ENCODE peak calls at places on chromosomes 16 and 17, in four cellular contexts. V is transverse colon; E is stimulated activated CD4-positive, alpha-beta T cell treated with anti-CD3 and anti-CD28 coated beads, Interleukin-1b, Interleukin-23, amount 100 ng/mL, for 24 hours; T is iPS-NIHi11. P is an unnamed sample.

GRCh38 chr16:13961099-13961811 is 41.3 kb downstream of the ERCC4 start:
- DNase-seq in E (no peak), T (no peak), V (no peak), P (no peak)

GRCh38 chr16:26111900-26112299 is 420.1 kb downstream of the HS3ST4 start:
- DNase-seq in T (no peak), E (no peak), V (no peak), P (peak)

GRCh38 chr17:14361945-14362508 is 61.1 kb downstream of the HS3ST3B1 start:
- DNase-seq in E (no peak), T (no peak), V (no peak), P (no peak)

GRCh38 chr16:23478566-23478965 is 25.6 kb upstream of the COG7 start:
- DNase-seq in V (no peak), T (no peak), E (no peak), P (no peak)

GRCh38 chr17:31095239-31096105 is 695 bp downstream of the NF1 start:
- DNase-seq in E (peak), V (peak), T (peak), P (peak)

GRCh38 chr17:7852919-7853692 is 1.8 kb upstream of the TMEM88 start:
- DNase-seq in V (no peak), T (no peak), E (no peak), P (peak)

GRCh38 chr17:76672270-76672851 is 28.8 kb upstream of the ST6GALNAC1 start:
- DNase-seq in V (peak), T (no peak), E (no peak), P (no peak)

GRCh38 chr16:69393898-69394849 is 8.4 kb upstream of the TERF2 start:
- DNase-seq in V (no peak), E (no peak), T (no peak), P (no peak)

GRCh38 chr17:28008526-28008925 is 34.0 kb upstream of the NLK start:
- DNase-seq in T (peak), V (peak), E (no peak), P (peak)

GRCh38 chr17:66411498-66411897 is 109.1 kb downstream of the PRKCA start:
- DNase-seq in T (no peak), V (no peak), E (no peak), P (no peak)

GRCh38 chr16:6493555-6493954 is 839.1 kb upstream of the RBFOX1 start:
- DNase-seq in T (no peak), E (no peak), V (no peak), P (no peak)

GRCh38 chr17:50641339-50641725 is 6.7 kb downstream of the ABCC3 start:
- DNase-seq in V (no peak), E (no peak), T (no peak), P (no peak)

GRCh38 chr16:50202926-50203624 is 50.0 kb downstream of the TENT4B start:
- DNase-seq in V (no peak), T (no peak), E (no peak), P (peak)

GRCh38 chr17:47742319-47743181 is 9.5 kb downstream of the TBX21 start:
- DNase-seq in T (peak), V (no peak), E (no peak), P (peak)

GRCh38 chr17:34720760-34721159 is 141.4 kb downstream of the TMEM132E start:
- DNase-seq in V (no peak), E (no peak), T (no peak), P (no peak)

GRCh38 chr17:4195306-4195705 is 52.3 kb downstream of the CYB5D2 start:
- DNase-seq in V (no peak), T (no peak), E (no peak), P (no peak)

GRCh38 chr16:73015612-73016487 is 32.1 kb downstream of the ZFHX3 start:
- DNase-seq in T (no peak), E (no peak), V (peak), P (no peak)

GRCh38 chr16:5065813-5066212 is at the start of gene C16orf89:
- DNase-seq in V (no peak), E (no peak), T (no peak), P (no peak)

GRCh38 chr16:53504161-53504663 is 1.2 kb upstream of the AKTIP start:
- DNase-seq in T (no peak), V (peak), E (no peak), P (peak)

GRCh38 chr16:49456763-49457162 is 83.2 kb downstream of the C16orf78 start:
- DNase-seq in V (no peak), E (no peak), T (no peak), P (no peak)

GRCh38 chr16:18969855-18970240 is 13.9 kb upstream of the TMC7 start:
- DNase-seq in V (no peak), T (no peak), E (no peak), P (no peak)

GRCh38 chr16:72847187-72848044 is 200.5 kb downstream of the ZFHX3 start:
- DNase-seq in E (no peak), T (peak), V (no peak), P (peak)

GRCh38 chr17:72726936-72727335 is 365.6 kb downstream of the SLC39A11 start:
- DNase-seq in E (no peak), V (peak), T (no peak), P (no peak)

GRCh38 chr16:63228259-63228658 is 1192.0 kb upstream of the CDH8 start:
- DNase-seq in T (no peak), V (no peak), E (no peak), P (no peak)

GRCh38 chr16:64225696-64226095 is 896.2 kb downstream of the CDH11 start:
- DNase-seq in V (no peak), T (no peak), E (no peak), P (no peak)

P was measured in mesendoderm.